ENCODE peak calls at places on chromosomes 11 and 22, in six cellular contexts. E is uterus; Y is bronchial epithelial cell; Q is T-helper 17 cell; C is RPMI8226; A is stimulated activated CD4-positive, alpha-beta T cell treated with anti-CD3 and anti-CD28 coated beads, Interleukin-15, amount 100 ng/mL, for 1 hour. V is an unnamed sample.

GRCh38 chr22:34096770-34097169 is 176.5 kb upstream of the LARGE1 start:
- DNase-seq in Q (no peak), E (no peak), C (no peak), A (no peak), Y (no peak), V (no peak)

GRCh38 chr11:69801513-69802335 is 17.5 kb downstream of the FGF3 start:
- DNase-seq in Y (no peak), E (no peak), Q (peak), A (peak), C (peak), V (no peak)

GRCh38 chr11:1830500-1831223 is 4.1 kb upstream of the SYT8 start:
- DNase-seq in A (no peak), E (no peak), Q (no peak), Y (peak), C (no peak), V (no peak)

GRCh38 chr11:45087301-45087700 is 59.1 kb upstream of the PRDM11 start:
- DNase-seq in Y (no peak), A (no peak), E (no peak), Q (no peak), C (no peak), V (no peak)

GRCh38 chr11:14858404-14858803 is 33.6 kb downstream of the CYP2R1 start:
- DNase-seq in A (no peak), C (no peak), Y (no peak), E (no peak), Q (no peak), V (no peak)

GRCh38 chr11:119810478-119811232 is 81.7 kb upstream of the NECTIN1 start:
- DNase-seq in E (no peak), A (no peak), Y (peak), Q (no peak), C (no peak), V (no peak)

GRCh38 chr11:133934599-133935550 is 21.9 kb downstream of the IGSF9B start:
- DNase-seq in A (no peak), E (no peak), Y (peak), C (no peak), Q (no peak), V (no peak)

GRCh38 chr11:119885067-119885466 is 156.1 kb upstream of the NECTIN1 start:
- DNase-seq in C (no peak), A (no peak), E (no peak), Q (no peak), Y (no peak), V (no peak)

GRCh38 chr11:60987577-60988277 is 16.2 kb downstream of the CD6 start:
- DNase-seq in C (no peak), E (no peak), Y (no peak), A (no peak), Q (no peak), V (no peak)

GRCh38 chr11:2091112-2091746 is 48.0 kb downstream of the IGF2 start:
- DNase-seq in Q (no peak), E (no peak), A (no peak), C (no peak), Y (no peak), V (no peak)